ENCODE peak calls at places on chromosomes 5 and 9, in five cellular contexts. E is WERI-Rb-1, F is ovary, D is AG09309, O is RWPE1. B is an unnamed sample.

GRCh38 chr9:105114956-105115728 is 129.3 kb upstream of the SLC44A1 start:
- DNase-seq in F (no peak), O (no peak), E (peak), D (no peak), B (no peak)

GRCh38 chr5:142748568-142749249 is 21.5 kb upstream of the ARHGAP26 start:
- DNase-seq in F (no peak), E (peak), O (peak), D (no peak), B (no peak)

GRCh38 chr5:135191084-135191826 is 157.2 kb upstream of the PITX1 start:
- DNase-seq in F (peak), O (peak), E (peak), D (no peak), B (peak)

GRCh38 chr9:84671651-84672467 is 2.3 kb downstream of the NTRK2 start:
- DNase-seq in D (no peak), E (no peak), F (no peak), O (no peak), B (no peak)

GRCh38 chr9:123640792-123641222 is 284.8 kb downstream of the CRB2 start:
- DNase-seq in E (peak), F (no peak), D (no peak), O (no peak), B (no peak)

GRCh38 chr9:16312116-16312515 is 558.4 kb downstream of the BNC2 start:
- DNase-seq in O (no peak), F (no peak), E (no peak), D (no peak), B (no peak)

GRCh38 chr5:851553-851952 is 767 bp upstream of the ZDHHC11 start:
- DNase-seq in D (no peak), O (no peak), E (no peak), F (peak), B (no peak)

GRCh38 chr5:179793470-179794139 is at the start of gene LTC4S:
- DNase-seq in O (no peak), F (peak), E (no peak), D (no peak), B (no peak)

GRCh38 chr5:14243768-14244167 is 100.6 kb downstream of the TRIO start:
- DNase-seq in D (no peak), O (no peak), F (no peak), E (no peak), B (no peak)

GRCh38 chr9:105054488-105054887 is 126.5 kb upstream of the ABCA1 start:
- DNase-seq in E (no peak), O (peak), F (no peak), D (peak), B (no peak)

GRCh38 chr5:915946-916345 is 23.3 kb downstream of the TRIP13 start:
- DNase-seq in O (no peak), F (no peak), E (no peak), D (no peak), B (no peak)

GRCh38 chr5:81181576-81182316 is 51.4 kb upstream of the CKMT2 start:
- DNase-seq in E (peak), D (no peak), O (no peak), F (no peak), B (no peak)

GRCh38 chr9:100700689-100701318 is 122.9 kb downstream of the CAVIN4 start:
- DNase-seq in D (no peak), O (no peak), F (no peak), E (peak), B (no peak)

GRCh38 chr9:112755675-112756074 is 5.1 kb downstream of the SNX30 start:
- DNase-seq in E (no peak), O (no peak), F (no peak), D (no peak), B (no peak)

GRCh38 chr9:33263936-33264472 is 504 bp downstream of the BAG1 start:
- DNase-seq in F (no peak), D (no peak), O (peak), E (peak), B (no peak)

GRCh38 chr9:105332471-105332870 is 88.0 kb downstream of the SLC44A1 start:
- DNase-seq in E (no peak), O (no peak), F (no peak), D (no peak), B (no peak)

GRCh38 chr5:123809594-123810172 is 297.7 kb downstream of the CSNK1G3 start:
- DNase-seq in F (no peak), E (peak), D (no peak), O (no peak), B (no peak)

GRCh38 chr5:40486437-40487270 is 193.1 kb upstream of the PTGER4 start:
- DNase-seq in F (no peak), O (no peak), E (no peak), D (no peak), B (no peak)

GRCh38 chr9:83024501-83025125 is 38.3 kb downstream of the RASEF start:
- DNase-seq in O (no peak), F (no peak), D (no peak), E (no peak), B (no peak)

GRCh38 chr9:4193391-4193790 is 106.5 kb downstream of the GLIS3 start:
- DNase-seq in F (no peak), O (no peak), D (no peak), E (no peak), B (no peak)

GRCh38 chr9:137138701-137139467 is at the start of gene GRIN1:
- DNase-seq in E (no peak), O (peak), F (peak), D (no peak), B (peak)

GRCh38 chr5:174472956-174473355 is 251.4 kb upstream of the MSX2 start:
- DNase-seq in O (no peak), E (no peak), F (no peak), D (no peak), B (no peak)

GRCh38 chr9:120441446-120442279 is 138.3 kb downstream of the CDK5RAP2 start:
- DNase-seq in E (no peak), D (peak), O (no peak), F (no peak), B (no peak)

GRCh38 chr5:166505546-166505945 is 1785.9 kb upstream of the WWC1 start:
- DNase-seq in F (no peak), O (no peak), E (no peak), D (no peak), B (no peak)

GRCh38 chr5:138964547-138965174 is 89.5 kb upstream of the LRRTM2 start:
- DNase-seq in E (no peak), F (peak), O (no peak), D (no peak), B (no peak)

GRCh38 chr9:136322756-136323330 is 4.5 kb upstream of the GPSM1 start:
- DNase-seq in D (no peak), F (no peak), E (no peak), O (no peak), B (no peak)

GRCh38 chr9:108850293-108850897 is 5.4 kb downstream of the ACTL7B start:
- DNase-seq in D (no peak), E (no peak), F (no peak), O (peak), B (no peak)

GRCh38 chr5:171308453-171309275 is at the start of gene TLX3:
- DNase-seq in D (no peak), E (no peak), F (no peak), O (peak), B (no peak)

GRCh38 chr9:83070257-83070656 is 7.3 kb upstream of the RASEF start:
- DNase-seq in D (peak), O (peak), E (no peak), F (no peak), B (no peak)

GRCh38 chr9:127050152-127050551 is 72.3 kb downstream of the ANGPTL2 start:
- DNase-seq in E (no peak), D (no peak), F (no peak), O (no peak), B (no peak)

GRCh38 chr9:115106642-115107041 is 11.3 kb downstream of the TNC start:
- DNase-seq in E (no peak), O (no peak), F (no peak), D (no peak), B (no peak)

GRCh38 chr5:173012882-173013281 is 29.3 kb downstream of the ATP6V0E1 start:
- DNase-seq in E (no peak), D (no peak), O (no peak), F (no peak), B (no peak)
- TF ChIP-seq CTCF in E (no peak), D (no peak), O (no peak), F (no peak), B (no peak)

DNA sequence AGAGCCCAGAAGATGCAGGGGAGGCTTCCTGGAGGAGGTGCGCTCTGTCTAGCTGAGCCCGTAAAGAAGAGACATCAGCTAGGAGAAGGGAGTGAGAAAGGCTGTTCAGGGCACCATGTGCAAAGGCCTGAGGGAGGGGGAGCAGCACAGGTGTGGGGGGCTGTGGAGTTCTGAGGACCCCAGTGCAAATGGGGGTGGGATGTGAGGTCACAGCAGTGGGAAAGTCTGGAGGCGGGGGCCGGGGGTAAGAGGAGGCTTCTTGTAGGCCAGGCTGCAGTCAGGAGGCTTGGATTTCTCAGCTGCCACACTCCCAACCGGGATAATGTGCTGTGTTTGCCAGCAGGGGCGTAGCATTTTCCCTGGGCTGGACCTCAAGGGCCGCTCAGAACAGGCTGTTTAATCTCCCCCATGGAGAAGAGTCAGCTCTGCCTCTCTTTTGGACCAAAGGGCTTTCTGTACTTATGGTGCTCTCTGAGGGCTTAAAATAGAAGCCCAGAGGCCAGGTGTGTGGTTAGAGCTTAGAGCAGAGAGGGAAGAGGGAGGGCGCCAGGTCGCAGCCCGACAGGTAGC is 5.7 kb downstream of the NEURL1B start:
- DNase-seq in F (peak), E (peak), O (no peak), D (no peak), B (no peak)
- TF ChIP-seq CTCF in F (peak), E (peak), O (no peak), D (peak), B (no peak)

DNA sequence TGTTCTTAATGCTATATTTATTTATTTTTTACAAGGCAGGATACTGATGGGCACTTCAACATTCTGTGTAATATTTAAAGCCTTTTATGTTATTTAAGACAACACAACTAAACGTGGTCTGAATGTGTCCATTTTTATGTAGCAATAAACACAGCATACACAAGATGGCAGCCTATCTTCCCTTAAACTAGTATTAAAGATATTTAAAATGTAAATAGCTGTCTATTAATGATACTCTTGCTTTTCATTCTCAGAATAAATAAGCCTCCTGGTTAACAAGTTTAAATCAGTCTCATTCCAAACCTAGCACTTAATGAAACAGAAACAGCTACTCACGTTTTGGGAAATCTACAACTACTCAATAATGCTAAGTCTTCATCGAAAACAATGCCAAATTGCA is 315.7 kb downstream of the MCTP1 start:
- DNase-seq in F (no peak), O (peak), D (no peak), E (no peak), B (no peak)
- TF ChIP-seq CTCF in F (no peak), O (no peak), D (peak), E (peak), B (no peak)

GRCh38 chr5:65209341-65209740 is 272.4 kb downstream of the ADAMTS6 start:
- DNase-seq in D (peak), O (peak), F (no peak), E (no peak), B (no peak)

GRCh38 chr5:65213921-65214525 is 267.7 kb downstream of the ADAMTS6 start:
- DNase-seq in D (no peak), O (peak), E (peak), F (no peak), B (no peak)
- TF ChIP-seq CTCF in D (peak), O (peak), E (peak), F (no peak), B (peak)

GRCh38 chr5:119876522-119876921 is 247.2 kb downstream of the FAM170A start:
- DNase-seq in F (no peak), O (no peak), D (no peak), E (no peak), B (no peak)

GRCh38 chr5:119878712-119879111 is 249.4 kb downstream of the FAM170A start:
- DNase-seq in E (no peak), O (no peak), F (no peak), D (no peak), B (no peak)

GRCh38 chr5:119873611-119874010 is 244.3 kb downstream of the FAM170A start:
- DNase-seq in O (no peak), F (no peak), D (no peak), E (no peak), B (no peak)

GRCh38 chr5:119879446-119879845 is 250.1 kb downstream of the FAM170A start:
- DNase-seq in D (no peak), F (no peak), O (no peak), E (no peak), B (no peak)
- TF ChIP-seq CTCF in D (no peak), F (no peak), O (no peak), E (no peak), B (no peak)

DNA sequence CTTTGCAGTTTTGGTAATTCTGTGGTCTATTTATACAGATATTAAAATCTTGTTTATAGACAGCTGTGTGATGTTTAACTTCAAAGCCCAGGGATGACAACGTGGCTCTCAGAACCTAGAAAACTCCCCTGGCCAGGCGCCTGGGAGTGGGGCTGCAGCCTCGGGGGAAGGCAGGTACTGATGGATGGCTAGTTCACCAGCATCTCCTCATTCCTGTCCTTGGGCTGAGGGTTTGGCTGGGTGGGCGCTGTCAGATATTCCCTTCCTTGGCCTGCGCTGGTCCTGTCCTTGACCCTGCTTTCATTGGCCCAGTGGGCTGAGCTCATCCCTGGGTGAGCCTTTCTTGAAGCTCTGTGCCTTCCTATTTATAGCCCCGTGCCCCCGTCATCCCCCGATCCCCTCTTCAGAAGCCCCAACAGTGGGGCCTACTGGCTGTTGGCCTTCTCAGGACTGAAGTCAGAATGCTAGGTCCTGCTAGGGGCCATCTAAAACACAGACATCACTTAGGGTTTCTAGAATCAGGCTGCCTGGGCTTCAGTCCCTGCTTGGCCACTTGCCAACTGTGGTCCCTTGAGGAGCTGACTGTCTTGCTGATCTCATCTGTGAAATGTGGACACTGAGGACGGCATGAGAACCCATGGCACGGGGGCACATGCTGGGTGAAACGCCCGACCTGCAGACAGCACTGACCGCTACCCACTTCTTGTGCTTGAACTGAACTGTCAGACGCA is 20.9 kb downstream of the SH3GLB2 start:
- DNase-seq in E (no peak), F (peak), O (no peak), D (no peak), B (no peak)
- TF ChIP-seq CTCF in E (no peak), F (no peak), O (peak), D (no peak), B (no peak)

GRCh38 chr9:130426467-130426773 is 18.3 kb upstream of the ASS1 start:
- DNase-seq in O (no peak), F (no peak), D (no peak), E (no peak), B (no peak)
- TF ChIP-seq CTCF in O (no peak), F (no peak), D (no peak), E (no peak), B (no peak)

B was measured in mesothelial cell of epicardium.